ENCODE peak calls at places on chromosomes 4 and X, in eight cellular contexts. One of them, this sample, is unnamed.

GRCh38 chr4:149999485-150000074 is 78.7 kb upstream of the DCLK2 start:
- DNase-seq in heart right ventricle: peak
- DNase-seq in endothelial cell: peak
- DNase-seq in stimulated activated CD4-positive, alpha-beta T cell treated with anti-CD3 and anti-CD28 coated beads, Interleukin-4, amount 100 ng/mL, for 4 hours: no peak
- DNase-seq in progenitor cell of endocrine pancreas: no peak
- DNase-seq in stimulated activated naive B cell treated with anti-CD40 and anti-IgM and Interleukin-4, amounts not matched to agents 10 μg/mL and 1 μg/mL and 100 μg/mL, for 72 hours: no peak
- DNase-seq in activated CD4-positive, alpha-beta T cell treated with anti-CD3 and anti-CD28 coated beads for 24 hours: no peak
- DNase-seq in fibroblast of mammary gland: peak
- DNase-seq in this sample: peak

GRCh38 chr4:90852232-90852631 is 725.0 kb downstream of the CCSER1 start:
- DNase-seq in heart right ventricle: no peak
- DNase-seq in endothelial cell: no peak
- DNase-seq in stimulated activated CD4-positive, alpha-beta T cell treated with anti-CD3 and anti-CD28 coated beads, Interleukin-4, amount 100 ng/mL, for 4 hours: no peak
- DNase-seq in progenitor cell of endocrine pancreas: no peak
- DNase-seq in stimulated activated naive B cell treated with anti-CD40 and anti-IgM and Interleukin-4, amounts not matched to agents 10 μg/mL and 1 μg/mL and 100 μg/mL, for 72 hours: no peak
- DNase-seq in activated CD4-positive, alpha-beta T cell treated with anti-CD3 and anti-CD28 coated beads for 24 hours: no peak
- DNase-seq in fibroblast of mammary gland: no peak
- DNase-seq in this sample: no peak

GRCh38 chr4:108272566-108272965 is 103.8 kb upstream of the LEF1 start:
- DNase-seq in heart right ventricle: no peak
- DNase-seq in endothelial cell: no peak
- DNase-seq in stimulated activated CD4-positive, alpha-beta T cell treated with anti-CD3 and anti-CD28 coated beads, Interleukin-4, amount 100 ng/mL, for 4 hours: no peak
- DNase-seq in progenitor cell of endocrine pancreas: no peak
- DNase-seq in stimulated activated naive B cell treated with anti-CD40 and anti-IgM and Interleukin-4, amounts not matched to agents 10 μg/mL and 1 μg/mL and 100 μg/mL, for 72 hours: no peak
- DNase-seq in activated CD4-positive, alpha-beta T cell treated with anti-CD3 and anti-CD28 coated beads for 24 hours: no peak
- DNase-seq in fibroblast of mammary gland: peak
- DNase-seq in this sample: no peak

GRCh38 chr4:158046345-158046744 is 126.5 kb downstream of the GASK1B start:
- DNase-seq in heart right ventricle: no peak
- DNase-seq in endothelial cell: no peak
- DNase-seq in stimulated activated CD4-positive, alpha-beta T cell treated with anti-CD3 and anti-CD28 coated beads, Interleukin-4, amount 100 ng/mL, for 4 hours: no peak
- DNase-seq in progenitor cell of endocrine pancreas: no peak
- DNase-seq in stimulated activated naive B cell treated with anti-CD40 and anti-IgM and Interleukin-4, amounts not matched to agents 10 μg/mL and 1 μg/mL and 100 μg/mL, for 72 hours: no peak
- DNase-seq in activated CD4-positive, alpha-beta T cell treated with anti-CD3 and anti-CD28 coated beads for 24 hours: no peak
- DNase-seq in fibroblast of mammary gland: no peak
- DNase-seq in this sample: no peak

GRCh38 chr4:142406917-142407501 is 439.1 kb downstream of the INPP4B start:
- DNase-seq in heart right ventricle: no peak
- DNase-seq in endothelial cell: no peak
- DNase-seq in stimulated activated CD4-positive, alpha-beta T cell treated with anti-CD3 and anti-CD28 coated beads, Interleukin-4, amount 100 ng/mL, for 4 hours: no peak
- DNase-seq in progenitor cell of endocrine pancreas: no peak
- DNase-seq in stimulated activated naive B cell treated with anti-CD40 and anti-IgM and Interleukin-4, amounts not matched to agents 10 μg/mL and 1 μg/mL and 100 μg/mL, for 72 hours: no peak
- DNase-seq in activated CD4-positive, alpha-beta T cell treated with anti-CD3 and anti-CD28 coated beads for 24 hours: no peak
- DNase-seq in fibroblast of mammary gland: no peak
- DNase-seq in this sample: no peak

GRCh38 chr4:168162604-168163003 is 70.3 kb downstream of the ANXA10 start:
- DNase-seq in heart right ventricle: no peak
- DNase-seq in endothelial cell: no peak
- DNase-seq in stimulated activated CD4-positive, alpha-beta T cell treated with anti-CD3 and anti-CD28 coated beads, Interleukin-4, amount 100 ng/mL, for 4 hours: no peak
- DNase-seq in progenitor cell of endocrine pancreas: no peak
- DNase-seq in stimulated activated naive B cell treated with anti-CD40 and anti-IgM and Interleukin-4, amounts not matched to agents 10 μg/mL and 1 μg/mL and 100 μg/mL, for 72 hours: no peak
- DNase-seq in activated CD4-positive, alpha-beta T cell treated with anti-CD3 and anti-CD28 coated beads for 24 hours: no peak
- DNase-seq in fibroblast of mammary gland: peak
- DNase-seq in this sample: no peak

GRCh38 chr4:98092833-98093439 is 50.3 kb downstream of the STPG2 start:
- DNase-seq in heart right ventricle: no peak
- DNase-seq in endothelial cell: no peak
- DNase-seq in stimulated activated CD4-positive, alpha-beta T cell treated with anti-CD3 and anti-CD28 coated beads, Interleukin-4, amount 100 ng/mL, for 4 hours: no peak
- DNase-seq in progenitor cell of endocrine pancreas: no peak
- DNase-seq in stimulated activated naive B cell treated with anti-CD40 and anti-IgM and Interleukin-4, amounts not matched to agents 10 μg/mL and 1 μg/mL and 100 μg/mL, for 72 hours: no peak
- DNase-seq in activated CD4-positive, alpha-beta T cell treated with anti-CD3 and anti-CD28 coated beads for 24 hours: no peak
- DNase-seq in fibroblast of mammary gland: peak
- DNase-seq in this sample: no peak

GRCh38 chr4:74624351-74625151 is 169.8 kb downstream of the BTC start:
- DNase-seq in heart right ventricle: no peak
- DNase-seq in endothelial cell: no peak
- DNase-seq in stimulated activated CD4-positive, alpha-beta T cell treated with anti-CD3 and anti-CD28 coated beads, Interleukin-4, amount 100 ng/mL, for 4 hours: no peak
- DNase-seq in progenitor cell of endocrine pancreas: no peak
- DNase-seq in stimulated activated naive B cell treated with anti-CD40 and anti-IgM and Interleukin-4, amounts not matched to agents 10 μg/mL and 1 μg/mL and 100 μg/mL, for 72 hours: no peak
- DNase-seq in activated CD4-positive, alpha-beta T cell treated with anti-CD3 and anti-CD28 coated beads for 24 hours: no peak
- DNase-seq in fibroblast of mammary gland: peak
- DNase-seq in this sample: no peak

GRCh38 chrX:22533898-22534297 is 261.2 kb downstream of the CBLL2 start:
- DNase-seq in heart right ventricle: no peak
- DNase-seq in endothelial cell: no peak
- DNase-seq in stimulated activated CD4-positive, alpha-beta T cell treated with anti-CD3 and anti-CD28 coated beads, Interleukin-4, amount 100 ng/mL, for 4 hours: no peak
- DNase-seq in progenitor cell of endocrine pancreas: no peak
- DNase-seq in stimulated activated naive B cell treated with anti-CD40 and anti-IgM and Interleukin-4, amounts not matched to agents 10 μg/mL and 1 μg/mL and 100 μg/mL, for 72 hours: no peak
- DNase-seq in activated CD4-positive, alpha-beta T cell treated with anti-CD3 and anti-CD28 coated beads for 24 hours: no peak
- DNase-seq in fibroblast of mammary gland: peak
- DNase-seq in this sample: no peak

GRCh38 chr4:112315446-112315845 is 18.3 kb downstream of the ALPK1 start:
- DNase-seq in heart right ventricle: no peak
- DNase-seq in endothelial cell: no peak
- DNase-seq in stimulated activated CD4-positive, alpha-beta T cell treated with anti-CD3 and anti-CD28 coated beads, Interleukin-4, amount 100 ng/mL, for 4 hours: no peak
- DNase-seq in progenitor cell of endocrine pancreas: no peak
- DNase-seq in stimulated activated naive B cell treated with anti-CD40 and anti-IgM and Interleukin-4, amounts not matched to agents 10 μg/mL and 1 μg/mL and 100 μg/mL, for 72 hours: no peak
- DNase-seq in activated CD4-positive, alpha-beta T cell treated with anti-CD3 and anti-CD28 coated beads for 24 hours: no peak
- DNase-seq in fibroblast of mammary gland: no peak
- DNase-seq in this sample: no peak

GRCh38 chr4:1469596-1470392 is 63.6 kb upstream of the NKX1-1 start:
- DNase-seq in heart right ventricle: no peak
- DNase-seq in endothelial cell: no peak
- DNase-seq in stimulated activated CD4-positive, alpha-beta T cell treated with anti-CD3 and anti-CD28 coated beads, Interleukin-4, amount 100 ng/mL, for 4 hours: no peak
- DNase-seq in progenitor cell of endocrine pancreas: no peak
- DNase-seq in stimulated activated naive B cell treated with anti-CD40 and anti-IgM and Interleukin-4, amounts not matched to agents 10 μg/mL and 1 μg/mL and 100 μg/mL, for 72 hours: no peak
- DNase-seq in activated CD4-positive, alpha-beta T cell treated with anti-CD3 and anti-CD28 coated beads for 24 hours: no peak
- DNase-seq in fibroblast of mammary gland: no peak
- DNase-seq in this sample: no peak

GRCh38 chrX:136823175-136823574 is 42.4 kb upstream of the ARHGEF6 start:
- DNase-seq in heart right ventricle: no peak
- DNase-seq in endothelial cell: no peak
- DNase-seq in stimulated activated CD4-positive, alpha-beta T cell treated with anti-CD3 and anti-CD28 coated beads, Interleukin-4, amount 100 ng/mL, for 4 hours: no peak
- DNase-seq in progenitor cell of endocrine pancreas: no peak
- DNase-seq in stimulated activated naive B cell treated with anti-CD40 and anti-IgM and Interleukin-4, amounts not matched to agents 10 μg/mL and 1 μg/mL and 100 μg/mL, for 72 hours: no peak
- DNase-seq in activated CD4-positive, alpha-beta T cell treated with anti-CD3 and anti-CD28 coated beads for 24 hours: no peak
- DNase-seq in fibroblast of mammary gland: peak
- DNase-seq in this sample: no peak

GRCh38 chr4:177339794-177340374 is 30.2 kb downstream of the NEIL3 start:
- DNase-seq in heart right ventricle: no peak
- DNase-seq in endothelial cell: no peak
- DNase-seq in stimulated activated CD4-positive, alpha-beta T cell treated with anti-CD3 and anti-CD28 coated beads, Interleukin-4, amount 100 ng/mL, for 4 hours: no peak
- DNase-seq in progenitor cell of endocrine pancreas: no peak
- DNase-seq in stimulated activated naive B cell treated with anti-CD40 and anti-IgM and Interleukin-4, amounts not matched to agents 10 μg/mL and 1 μg/mL and 100 μg/mL, for 72 hours: no peak
- DNase-seq in activated CD4-positive, alpha-beta T cell treated with anti-CD3 and anti-CD28 coated beads for 24 hours: no peak
- DNase-seq in fibroblast of mammary gland: peak
- DNase-seq in this sample: no peak

GRCh38 chr4:145280541-145280940 is 100.2 kb upstream of the OTUD4 start:
- DNase-seq in heart right ventricle: no peak
- DNase-seq in endothelial cell: no peak
- DNase-seq in stimulated activated CD4-positive, alpha-beta T cell treated with anti-CD3 and anti-CD28 coated beads, Interleukin-4, amount 100 ng/mL, for 4 hours: no peak
- DNase-seq in progenitor cell of endocrine pancreas: no peak
- DNase-seq in stimulated activated naive B cell treated with anti-CD40 and anti-IgM and Interleukin-4, amounts not matched to agents 10 μg/mL and 1 μg/mL and 100 μg/mL, for 72 hours: no peak
- DNase-seq in activated CD4-positive, alpha-beta T cell treated with anti-CD3 and anti-CD28 coated beads for 24 hours: no peak
- DNase-seq in fibroblast of mammary gland: peak
- DNase-seq in this sample: no peak

GRCh38 chr4:100933628-100934027 is 413.7 kb downstream of the PPP3CA start:
- DNase-seq in heart right ventricle: no peak
- DNase-seq in endothelial cell: no peak
- DNase-seq in stimulated activated CD4-positive, alpha-beta T cell treated with anti-CD3 and anti-CD28 coated beads, Interleukin-4, amount 100 ng/mL, for 4 hours: no peak
- DNase-seq in progenitor cell of endocrine pancreas: no peak
- DNase-seq in stimulated activated naive B cell treated with anti-CD40 and anti-IgM and Interleukin-4, amounts not matched to agents 10 μg/mL and 1 μg/mL and 100 μg/mL, for 72 hours: no peak
- DNase-seq in activated CD4-positive, alpha-beta T cell treated with anti-CD3 and anti-CD28 coated beads for 24 hours: no peak
- DNase-seq in fibroblast of mammary gland: peak
- DNase-seq in this sample: no peak

GRCh38 chr4:145069361-145069760 is 28.6 kb downstream of the ANAPC10 start:
- DNase-seq in heart right ventricle: no peak
- DNase-seq in endothelial cell: no peak
- DNase-seq in stimulated activated CD4-positive, alpha-beta T cell treated with anti-CD3 and anti-CD28 coated beads, Interleukin-4, amount 100 ng/mL, for 4 hours: no peak
- DNase-seq in progenitor cell of endocrine pancreas: no peak
- DNase-seq in stimulated activated naive B cell treated with anti-CD40 and anti-IgM and Interleukin-4, amounts not matched to agents 10 μg/mL and 1 μg/mL and 100 μg/mL, for 72 hours: no peak
- DNase-seq in activated CD4-positive, alpha-beta T cell treated with anti-CD3 and anti-CD28 coated beads for 24 hours: no peak
- DNase-seq in fibroblast of mammary gland: peak
- DNase-seq in this sample: no peak

GRCh38 chr4:140986045-140986444 is 147.2 kb downstream of the RNF150 start:
- DNase-seq in heart right ventricle: no peak
- DNase-seq in endothelial cell: no peak
- DNase-seq in stimulated activated CD4-positive, alpha-beta T cell treated with anti-CD3 and anti-CD28 coated beads, Interleukin-4, amount 100 ng/mL, for 4 hours: no peak
- DNase-seq in progenitor cell of endocrine pancreas: no peak
- DNase-seq in stimulated activated naive B cell treated with anti-CD40 and anti-IgM and Interleukin-4, amounts not matched to agents 10 μg/mL and 1 μg/mL and 100 μg/mL, for 72 hours: no peak
- DNase-seq in activated CD4-positive, alpha-beta T cell treated with anti-CD3 and anti-CD28 coated beads for 24 hours: no peak
- DNase-seq in fibroblast of mammary gland: no peak
- DNase-seq in this sample: no peak

GRCh38 chrX:139559383-139560042 is 29.0 kb downstream of the F9 start:
- DNase-seq in heart right ventricle: peak
- DNase-seq in endothelial cell: peak
- DNase-seq in stimulated activated CD4-positive, alpha-beta T cell treated with anti-CD3 and anti-CD28 coated beads, Interleukin-4, amount 100 ng/mL, for 4 hours: no peak
- DNase-seq in progenitor cell of endocrine pancreas: peak
- DNase-seq in stimulated activated naive B cell treated with anti-CD40 and anti-IgM and Interleukin-4, amounts not matched to agents 10 μg/mL and 1 μg/mL and 100 μg/mL, for 72 hours: peak
- DNase-seq in activated CD4-positive, alpha-beta T cell treated with anti-CD3 and anti-CD28 coated beads for 24 hours: no peak
- DNase-seq in fibroblast of mammary gland: peak
- DNase-seq in this sample: no peak

GRCh38 chr4:169274033-169274432 is 3.3 kb upstream of the SH3RF1 start:
- DNase-seq in heart right ventricle: no peak
- DNase-seq in endothelial cell: no peak
- DNase-seq in stimulated activated CD4-positive, alpha-beta T cell treated with anti-CD3 and anti-CD28 coated beads, Interleukin-4, amount 100 ng/mL, for 4 hours: no peak
- DNase-seq in progenitor cell of endocrine pancreas: no peak
- DNase-seq in stimulated activated naive B cell treated with anti-CD40 and anti-IgM and Interleukin-4, amounts not matched to agents 10 μg/mL and 1 μg/mL and 100 μg/mL, for 72 hours: no peak
- DNase-seq in activated CD4-positive, alpha-beta T cell treated with anti-CD3 and anti-CD28 coated beads for 24 hours: no peak
- DNase-seq in fibroblast of mammary gland: no peak
- DNase-seq in this sample: no peak

GRCh38 chr4:76545161-76545884 is 110.3 kb downstream of the SHROOM3 start:
- DNase-seq in heart right ventricle: no peak
- DNase-seq in endothelial cell: no peak
- DNase-seq in stimulated activated CD4-positive, alpha-beta T cell treated with anti-CD3 and anti-CD28 coated beads, Interleukin-4, amount 100 ng/mL, for 4 hours: no peak
- DNase-seq in progenitor cell of endocrine pancreas: no peak
- DNase-seq in stimulated activated naive B cell treated with anti-CD40 and anti-IgM and Interleukin-4, amounts not matched to agents 10 μg/mL and 1 μg/mL and 100 μg/mL, for 72 hours: no peak
- DNase-seq in activated CD4-positive, alpha-beta T cell treated with anti-CD3 and anti-CD28 coated beads for 24 hours: no peak
- DNase-seq in fibroblast of mammary gland: no peak
- DNase-seq in this sample: no peak

GRCh38 chrX:103845165-103845653 is 13.2 kb upstream of the RAB9B start:
- DNase-seq in heart right ventricle: peak
- DNase-seq in endothelial cell: peak
- DNase-seq in stimulated activated CD4-positive, alpha-beta T cell treated with anti-CD3 and anti-CD28 coated beads, Interleukin-4, amount 100 ng/mL, for 4 hours: peak
- DNase-seq in progenitor cell of endocrine pancreas: peak
- DNase-seq in stimulated activated naive B cell treated with anti-CD40 and anti-IgM and Interleukin-4, amounts not matched to agents 10 μg/mL and 1 μg/mL and 100 μg/mL, for 72 hours: peak
- DNase-seq in activated CD4-positive, alpha-beta T cell treated with anti-CD3 and anti-CD28 coated beads for 24 hours: peak
- DNase-seq in fibroblast of mammary gland: peak
- DNase-seq in this sample: peak

GRCh38 chr4:844752-845232 is 18.9 kb upstream of the CPLX1 start:
- DNase-seq in heart right ventricle: no peak
- DNase-seq in endothelial cell: no peak
- DNase-seq in stimulated activated CD4-positive, alpha-beta T cell treated with anti-CD3 and anti-CD28 coated beads, Interleukin-4, amount 100 ng/mL, for 4 hours: no peak
- DNase-seq in progenitor cell of endocrine pancreas: no peak
- DNase-seq in stimulated activated naive B cell treated with anti-CD40 and anti-IgM and Interleukin-4, amounts not matched to agents 10 μg/mL and 1 μg/mL and 100 μg/mL, for 72 hours: no peak
- DNase-seq in activated CD4-positive, alpha-beta T cell treated with anti-CD3 and anti-CD28 coated beads for 24 hours: no peak
- DNase-seq in fibroblast of mammary gland: no peak
- DNase-seq in this sample: no peak

GRCh38 chrX:2841511-2841910 is 12.8 kb downstream of the GYG2 start:
- DNase-seq in heart right ventricle: no peak
- DNase-seq in endothelial cell: no peak
- DNase-seq in stimulated activated CD4-positive, alpha-beta T cell treated with anti-CD3 and anti-CD28 coated beads, Interleukin-4, amount 100 ng/mL, for 4 hours: no peak
- DNase-seq in progenitor cell of endocrine pancreas: no peak
- DNase-seq in stimulated activated naive B cell treated with anti-CD40 and anti-IgM and Interleukin-4, amounts not matched to agents 10 μg/mL and 1 μg/mL and 100 μg/mL, for 72 hours: no peak
- DNase-seq in activated CD4-positive, alpha-beta T cell treated with anti-CD3 and anti-CD28 coated beads for 24 hours: no peak
- DNase-seq in fibroblast of mammary gland: no peak
- DNase-seq in this sample: no peak